ENCODE peak calls at places on chromosomes 5 and 9, in six cellular contexts. One of them, this sample, is unnamed. For H3K27me3, the result is how much of the 10 kb centered on the place peaks cover.

GRCh38 chr5:140574165-140574564 is 9.5 kb downstream of the SLC35A4 start:
- DNase-seq in PC-9: peak
- DNase-seq in pancreas: no peak
- DNase-seq in cardiac muscle cell: peak
- DNase-seq in CD8-positive, alpha-beta memory T cell: no peak
- DNase-seq in psoas muscle: no peak
- DNase-seq in this sample: no peak

GRCh38 chr5:56269216-56269927 is 36.2 kb upstream of the ANKRD55 start:
- DNase-seq in cardiac muscle cell: peak
- DNase-seq in psoas muscle: no peak
- DNase-seq in CD8-positive, alpha-beta memory T cell: no peak
- DNase-seq in pancreas: no peak
- DNase-seq in PC-9: peak
- DNase-seq in this sample: peak

GRCh38 chr9:373759-374206 is 159.1 kb downstream of the DOCK8 start:
- DNase-seq in PC-9: no peak
- DNase-seq in psoas muscle: no peak
- DNase-seq in CD8-positive, alpha-beta memory T cell: no peak
- DNase-seq in pancreas: no peak
- DNase-seq in cardiac muscle cell: no peak
- DNase-seq in this sample: no peak

GRCh38 chr5:179762079-179762780 is 29.6 kb downstream of the MAML1 start:
- DNase-seq in pancreas: no peak
- DNase-seq in psoas muscle: no peak
- DNase-seq in cardiac muscle cell: no peak
- DNase-seq in PC-9: no peak
- DNase-seq in CD8-positive, alpha-beta memory T cell: peak
- DNase-seq in this sample: peak

GRCh38 chr5:127092690-127093089 is 19.4 kb upstream of the C5orf63 start:
- DNase-seq in psoas muscle: no peak
- DNase-seq in pancreas: no peak
- DNase-seq in cardiac muscle cell: peak
- DNase-seq in CD8-positive, alpha-beta memory T cell: no peak
- DNase-seq in PC-9: no peak
- DNase-seq in this sample: no peak

GRCh38 chr5:138874771-138875628 is at the start of gene LRRTM2:
- DNase-seq in cardiac muscle cell: peak
- DNase-seq in pancreas: no peak
- DNase-seq in PC-9: no peak
- DNase-seq in psoas muscle: no peak
- DNase-seq in CD8-positive, alpha-beta memory T cell: no peak
- DNase-seq in this sample: peak

GRCh38 chr5:168752012-168752411 is 172.8 kb upstream of the PANK3 start:
- DNase-seq in psoas muscle: no peak
- DNase-seq in cardiac muscle cell: no peak
- DNase-seq in CD8-positive, alpha-beta memory T cell: no peak
- DNase-seq in pancreas: no peak
- DNase-seq in PC-9: no peak
- DNase-seq in this sample: no peak

GRCh38 chr9:117528225-117528624 is 113.4 kb upstream of the ASTN2 start:
- DNase-seq in CD8-positive, alpha-beta memory T cell: no peak
- DNase-seq in psoas muscle: no peak
- DNase-seq in cardiac muscle cell: no peak
- DNase-seq in pancreas: no peak
- DNase-seq in PC-9: no peak
- DNase-seq in this sample: no peak

GRCh38 chr9:106632621-106633020 is 230.3 kb upstream of the ZNF462 start:
- DNase-seq in psoas muscle: no peak
- DNase-seq in cardiac muscle cell: no peak
- DNase-seq in CD8-positive, alpha-beta memory T cell: no peak
- DNase-seq in pancreas: no peak
- DNase-seq in PC-9: peak
- DNase-seq in this sample: no peak

GRCh38 chr5:172833372-172833690 is 720 bp upstream of the ERGIC1 start:
- DNase-seq in CD8-positive, alpha-beta memory T cell: no peak
- DNase-seq in PC-9: no peak
- DNase-seq in cardiac muscle cell: no peak
- DNase-seq in pancreas: no peak
- DNase-seq in psoas muscle: no peak
- DNase-seq in this sample: no peak

GRCh38 chr5:141969783-141970741 is 1.2 kb downstream of the RNF14 start:
- DNase-seq in CD8-positive, alpha-beta memory T cell: no peak
- DNase-seq in psoas muscle: no peak
- DNase-seq in PC-9: no peak
- DNase-seq in pancreas: no peak
- DNase-seq in cardiac muscle cell: no peak
- DNase-seq in this sample: no peak

GRCh38 chr9:122370303-122370702 is 521 bp upstream of the PTGS1 start:
- DNase-seq in PC-9: no peak
- DNase-seq in pancreas: no peak
- DNase-seq in cardiac muscle cell: no peak
- DNase-seq in psoas muscle: no peak
- DNase-seq in CD8-positive, alpha-beta memory T cell: no peak
- DNase-seq in this sample: no peak
- H3K4me3 ChIP-seq in PC-9: no peak
- H3K4me3 ChIP-seq in pancreas: no peak
- H3K4me3 ChIP-seq in cardiac muscle cell: no peak
- H3K4me3 ChIP-seq in psoas muscle: peak
- H3K4me3 ChIP-seq in CD8-positive, alpha-beta memory T cell: no peak
- H3K4me3 ChIP-seq in this sample: no peak

GRCh38 chr9:109496126-109496707 is 1.9 kb downstream of the PTPN3 start:
- DNase-seq in pancreas: no peak
- DNase-seq in CD8-positive, alpha-beta memory T cell: no peak
- DNase-seq in psoas muscle: no peak
- DNase-seq in cardiac muscle cell: no peak
- DNase-seq in PC-9: no peak
- DNase-seq in this sample: no peak
- H3K27me3 ChIP-seq in pancreas: under half
- H3K27me3 ChIP-seq in CD8-positive, alpha-beta memory T cell: under half
- H3K27me3 ChIP-seq in psoas muscle: under half
- H3K27me3 ChIP-seq in cardiac muscle cell: half or more
- H3K27me3 ChIP-seq in PC-9: under half
- H3K27me3 ChIP-seq in this sample: under half

DNA sequence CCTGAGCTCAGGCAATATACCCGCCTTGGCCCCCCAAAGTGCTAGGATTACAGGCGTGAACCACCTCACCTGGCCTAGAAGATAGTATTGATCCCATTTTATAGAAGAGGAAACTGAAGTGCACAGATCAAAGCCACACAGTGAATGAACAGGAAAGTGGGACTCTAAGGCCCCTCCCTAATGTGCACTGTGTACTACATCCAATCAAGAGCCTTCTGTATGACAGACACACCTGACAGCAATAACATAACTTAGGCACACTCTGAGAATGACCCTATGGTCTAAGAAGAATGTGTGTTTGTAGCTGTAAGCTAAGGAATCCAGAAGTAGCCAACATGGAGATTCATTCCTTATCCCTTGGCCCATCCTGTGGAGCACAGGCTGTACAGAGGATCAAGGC is 271.2 kb downstream of the SMARCA2 start:
- DNase-seq in PC-9: no peak
- DNase-seq in CD8-positive, alpha-beta memory T cell: no peak
- DNase-seq in psoas muscle: no peak
- DNase-seq in cardiac muscle cell: no peak
- DNase-seq in pancreas: no peak
- DNase-seq in this sample: no peak
- H3K4me3 ChIP-seq in PC-9: no peak
- H3K4me3 ChIP-seq in CD8-positive, alpha-beta memory T cell: no peak
- H3K4me3 ChIP-seq in psoas muscle: no peak
- H3K4me3 ChIP-seq in cardiac muscle cell: no peak
- H3K4me3 ChIP-seq in pancreas: no peak
- H3K4me3 ChIP-seq in this sample: no peak

DNA sequence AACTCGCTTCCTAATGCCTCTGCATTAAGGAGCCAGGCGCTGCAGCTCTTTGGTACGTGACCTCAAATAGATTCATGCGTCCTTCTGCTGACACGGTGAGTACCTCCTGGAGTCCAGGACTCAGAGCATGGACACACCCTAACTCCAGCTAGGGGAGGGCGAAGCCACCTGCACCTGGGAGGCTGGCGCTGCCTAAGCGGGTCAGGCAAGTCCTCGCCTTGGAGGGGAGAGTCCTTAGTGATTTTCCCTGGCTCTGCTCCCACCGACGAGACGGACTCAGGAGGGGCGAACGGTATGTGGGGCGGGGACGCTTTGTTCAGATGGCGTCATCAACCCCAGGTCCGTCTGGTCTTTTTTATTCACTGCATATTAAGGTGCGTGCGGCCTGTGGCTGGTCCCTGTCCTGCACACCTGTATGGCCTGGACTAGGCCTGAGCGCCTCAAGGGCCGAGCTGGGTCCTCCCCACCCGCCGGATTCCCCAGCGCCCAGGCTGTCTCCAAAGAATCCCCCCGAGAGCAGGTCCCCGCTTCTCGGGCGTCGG is 50.3 kb downstream of the NSUN2 start:
- DNase-seq in CD8-positive, alpha-beta memory T cell: no peak
- DNase-seq in psoas muscle: no peak
- DNase-seq in pancreas: no peak
- DNase-seq in PC-9: no peak
- DNase-seq in cardiac muscle cell: no peak
- DNase-seq in this sample: no peak
- H3K27me3 ChIP-seq in CD8-positive, alpha-beta memory T cell: under half
- H3K27me3 ChIP-seq in psoas muscle: under half
- H3K27me3 ChIP-seq in pancreas: under half
- H3K27me3 ChIP-seq in PC-9: half or more
- H3K27me3 ChIP-seq in cardiac muscle cell: half or more
- H3K27me3 ChIP-seq in this sample: under half

DNA sequence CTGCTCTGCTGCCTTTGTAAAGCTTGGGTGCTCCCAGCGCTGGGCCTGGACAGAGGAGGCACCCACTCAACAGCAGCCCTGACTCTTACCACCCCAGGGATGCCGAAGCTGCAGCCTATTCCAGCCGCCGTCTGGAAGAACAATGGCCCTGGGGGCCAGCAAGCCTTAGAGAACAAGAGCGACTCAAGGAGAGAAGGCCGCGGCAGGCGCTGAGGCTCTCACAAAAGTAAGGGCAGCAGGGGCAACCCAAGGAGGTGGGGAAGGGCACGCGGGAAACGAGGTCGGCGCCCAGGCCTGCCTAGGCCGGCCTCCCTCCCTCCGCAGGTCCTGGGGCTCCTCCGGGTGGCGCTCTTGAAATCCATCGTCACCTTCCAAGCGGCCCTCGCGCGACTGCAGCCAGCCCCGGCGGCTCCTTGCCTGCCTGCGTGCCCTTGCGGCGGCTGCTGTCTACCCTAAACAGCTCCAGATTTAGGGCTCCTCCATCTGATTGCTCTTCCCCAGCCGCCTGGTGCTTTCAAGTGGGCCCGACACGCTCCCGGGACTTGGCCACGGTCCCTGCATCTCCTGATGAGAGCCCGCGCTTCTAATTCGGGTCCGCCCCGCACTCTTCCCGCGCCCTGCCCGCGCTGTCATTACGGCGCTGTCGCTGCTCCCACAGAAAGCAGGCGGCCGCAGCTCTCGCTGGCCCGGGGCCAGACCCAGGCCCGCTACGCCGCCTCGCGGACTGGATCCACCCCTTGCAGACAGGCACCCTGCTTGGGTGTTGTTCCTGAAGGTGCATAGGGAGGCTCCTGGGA is 213.3 kb downstream of the SEMA6A start:
- DNase-seq in pancreas: peak
- DNase-seq in PC-9: no peak
- DNase-seq in CD8-positive, alpha-beta memory T cell: no peak
- DNase-seq in cardiac muscle cell: peak
- DNase-seq in psoas muscle: peak
- DNase-seq in this sample: no peak
- H3K4me3 ChIP-seq in pancreas: peak
- H3K4me3 ChIP-seq in PC-9: no peak
- H3K4me3 ChIP-seq in CD8-positive, alpha-beta memory T cell: no peak
- H3K4me3 ChIP-seq in cardiac muscle cell: peak
- H3K4me3 ChIP-seq in psoas muscle: peak
- H3K4me3 ChIP-seq in this sample: no peak

GRCh38 chr5:43623048-43623447 is 20.1 kb downstream of the NNT start:
- DNase-seq in cardiac muscle cell: no peak
- DNase-seq in psoas muscle: no peak
- DNase-seq in PC-9: no peak
- DNase-seq in pancreas: no peak
- DNase-seq in CD8-positive, alpha-beta memory T cell: no peak
- DNase-seq in this sample: no peak

GRCh38 chr5:43619911-43620310 is 16.9 kb downstream of the NNT start:
- DNase-seq in psoas muscle: no peak
- DNase-seq in CD8-positive, alpha-beta memory T cell: no peak
- DNase-seq in cardiac muscle cell: no peak
- DNase-seq in pancreas: no peak
- DNase-seq in PC-9: no peak
- DNase-seq in this sample: no peak

GRCh38 chr5:43620944-43621505 is 18.0 kb downstream of the NNT start:
- DNase-seq in cardiac muscle cell: no peak
- DNase-seq in PC-9: no peak
- DNase-seq in psoas muscle: no peak
- DNase-seq in pancreas: no peak
- DNase-seq in CD8-positive, alpha-beta memory T cell: no peak
- DNase-seq in this sample: no peak

GRCh38 chr5:43616535-43616934 is 13.6 kb downstream of the NNT start:
- DNase-seq in CD8-positive, alpha-beta memory T cell: no peak
- DNase-seq in PC-9: no peak
- DNase-seq in cardiac muscle cell: peak
- DNase-seq in pancreas: no peak
- DNase-seq in psoas muscle: no peak
- DNase-seq in this sample: no peak

GRCh38 chr5:43619380-43619779 is 16.4 kb downstream of the NNT start:
- DNase-seq in PC-9: no peak
- DNase-seq in psoas muscle: no peak
- DNase-seq in cardiac muscle cell: peak
- DNase-seq in CD8-positive, alpha-beta memory T cell: no peak
- DNase-seq in pancreas: no peak
- DNase-seq in this sample: no peak
- H3K27me3 ChIP-seq in PC-9: under half
- H3K27me3 ChIP-seq in psoas muscle: under half
- H3K27me3 ChIP-seq in cardiac muscle cell: under half
- H3K27me3 ChIP-seq in CD8-positive, alpha-beta memory T cell: under half
- H3K27me3 ChIP-seq in pancreas: under half
- H3K27me3 ChIP-seq in this sample: under half

GRCh38 chr5:119346404-119346803 is 9.4 kb upstream of the TNFAIP8 start:
- DNase-seq in pancreas: no peak
- DNase-seq in cardiac muscle cell: no peak
- DNase-seq in CD8-positive, alpha-beta memory T cell: no peak
- DNase-seq in PC-9: no peak
- DNase-seq in psoas muscle: no peak
- DNase-seq in this sample: no peak
- H3K4me3 ChIP-seq in pancreas: no peak
- H3K4me3 ChIP-seq in cardiac muscle cell: no peak
- H3K4me3 ChIP-seq in CD8-positive, alpha-beta memory T cell: no peak
- H3K4me3 ChIP-seq in PC-9: no peak
- H3K4me3 ChIP-seq in psoas muscle: no peak
- H3K4me3 ChIP-seq in this sample: no peak

GRCh38 chr9:135715056-135715595 is 13.1 kb downstream of the KCNT1 start:
- DNase-seq in pancreas: no peak
- DNase-seq in cardiac muscle cell: no peak
- DNase-seq in CD8-positive, alpha-beta memory T cell: no peak
- DNase-seq in PC-9: no peak
- DNase-seq in psoas muscle: no peak
- DNase-seq in this sample: no peak

GRCh38 chr9:135716045-135716444 is 14.1 kb downstream of the KCNT1 start:
- DNase-seq in pancreas: no peak
- DNase-seq in cardiac muscle cell: no peak
- DNase-seq in CD8-positive, alpha-beta memory T cell: no peak
- DNase-seq in PC-9: no peak
- DNase-seq in psoas muscle: no peak
- DNase-seq in this sample: no peak

GRCh38 chr9:135717410-135717809 is 15.4 kb downstream of the KCNT1 start:
- DNase-seq in cardiac muscle cell: no peak
- DNase-seq in psoas muscle: no peak
- DNase-seq in PC-9: no peak
- DNase-seq in CD8-positive, alpha-beta memory T cell: no peak
- DNase-seq in pancreas: no peak
- DNase-seq in this sample: no peak

GRCh38 chr9:135719472-135719871 is 17.5 kb downstream of the KCNT1 start:
- DNase-seq in cardiac muscle cell: no peak
- DNase-seq in pancreas: no peak
- DNase-seq in CD8-positive, alpha-beta memory T cell: no peak
- DNase-seq in psoas muscle: no peak
- DNase-seq in PC-9: no peak
- DNase-seq in this sample: no peak

GRCh38 chr9:135718616-135719015 is 16.6 kb downstream of the KCNT1 start:
- DNase-seq in CD8-positive, alpha-beta memory T cell: no peak
- DNase-seq in cardiac muscle cell: peak
- DNase-seq in PC-9: no peak
- DNase-seq in pancreas: no peak
- DNase-seq in psoas muscle: no peak
- DNase-seq in this sample: peak
- H3K27me3 ChIP-seq in CD8-positive, alpha-beta memory T cell: under half
- H3K27me3 ChIP-seq in cardiac muscle cell: under half
- H3K27me3 ChIP-seq in PC-9: half or more
- H3K27me3 ChIP-seq in pancreas: under half
- H3K27me3 ChIP-seq in psoas muscle: under half
- H3K27me3 ChIP-seq in this sample: under half